ENCODE peak calls at places on chromosomes 16 and 17, in four cellular contexts. Y is NCI-H1930; S is stimulated activated CD8-positive, alpha-beta memory T cell treated with anti-CD3 and anti-CD28 coated beads, Interleukin-4, amount 100 ng/mL, for 1 hour; B is OCI-LY7. M is an unnamed sample.

GRCh38 chr17:49089094-49089493 is 43.5 kb upstream of the B4GALNT2 start:
- DNase-seq in Y (no peak), S (no peak), B (no peak), M (no peak)

GRCh38 chr17:35167666-35168065 is 20.0 kb downstream of the UNC45B start:
- DNase-seq in Y (no peak), S (no peak), B (no peak), M (no peak)

GRCh38 chr17:76131692-76132573 is 9.1 kb downstream of the FOXJ1 start:
- DNase-seq in Y (no peak), S (no peak), B (no peak), M (no peak)

GRCh38 chr17:61009619-61010018 is 332.0 kb downstream of the BCAS3 start:
- DNase-seq in Y (no peak), S (no peak), B (no peak), M (no peak)

GRCh38 chr16:85610059-85610445 is 3.1 kb upstream of the GSE1 start:
- DNase-seq in Y (no peak), S (no peak), B (no peak), M (no peak)

GRCh38 chr17:18055597-18055996 is 16.4 kb downstream of the GID4 start:
- DNase-seq in Y (no peak), S (no peak), B (no peak), M (no peak)

GRCh38 chr16:15898654-15899053 is 10.3 kb upstream of the CEP20 start:
- DNase-seq in Y (no peak), S (no peak), B (no peak), M (no peak)

GRCh38 chr17:489758-490329 is 137.2 kb upstream of the RPH3AL start:
- DNase-seq in Y (no peak), S (peak; percentile 48), B (peak; percentile 69), M (no peak)

GRCh38 chr17:63126607-63127006 is 160.6 kb downstream of the TANC2 start:
- DNase-seq in Y (no peak), S (no peak), B (no peak), M (no peak)

GRCh38 chr16:12557808-12558207 is 245.9 kb downstream of the CPPED1 start:
- DNase-seq in Y (no peak), S (no peak), B (peak; percentile 76), M (no peak)

GRCh38 chr17:64244165-64244564 is 18.9 kb downstream of the TEX2 start:
- DNase-seq in Y (no peak), S (no peak), B (no peak), M (no peak)

GRCh38 chr17:75995385-75995925 is 5.2 kb upstream of the CDK3 start:
- DNase-seq in Y (no peak), S (no peak), B (no peak), M (no peak)

GRCh38 chr16:69123894-69124293 is 8.5 kb downstream of the CHTF8 start:
- DNase-seq in Y (peak; percentile 23), S (peak; percentile 31), B (peak; percentile 77), M (peak; percentile 30)

GRCh38 chr17:53538129-53538617 is 284.6 kb upstream of the KIF2B start:
- DNase-seq in Y (no peak), S (no peak), B (no peak), M (no peak)

GRCh38 chr17:40070644-40070894 is 7.8 kb downstream of the THRA start:
- DNase-seq in Y (no peak), S (no peak), B (no peak), M (no peak)

GRCh38 chr16:70804729-70805169 is 3.8 kb upstream of the VAC14 start:
- DNase-seq in Y (no peak), S (no peak), B (no peak), M (no peak)

GRCh38 chr16:31460582-31461002 is 1.3 kb downstream of the ARMC5 start:
- DNase-seq in Y (no peak), S (no peak), B (peak; percentile 67), M (peak; percentile 4)

GRCh38 chr16:2809149-2809760 is 7.8 kb upstream of the PRSS21 start:
- DNase-seq in Y (no peak), S (no peak), B (no peak), M (no peak)

GRCh38 chr17:67503184-67503583 is 126.1 kb downstream of the PITPNC1 start:
- DNase-seq in Y (no peak), S (no peak), B (no peak), M (no peak)

GRCh38 chr16:873889-874288 is 73.4 kb upstream of the GNG13 start:
- DNase-seq in Y (no peak), S (no peak), B (no peak), M (no peak)

GRCh38 chr16:19681637-19682036 is 36.4 kb downstream of the KNOP1 start:
- DNase-seq in Y (no peak), S (no peak), B (no peak), M (no peak)

GRCh38 chr17:48499743-48500434 is 30.9 kb downstream of the HOXB1 start:
- DNase-seq in Y (no peak), S (no peak), B (no peak), M (no peak)

GRCh38 chr17:34727601-34728000 is 148.2 kb downstream of the TMEM132E start:
- DNase-seq in Y (no peak), S (no peak), B (no peak), M (no peak)

GRCh38 chr16:2910441-2910840 is 1.3 kb upstream of the FLYWCH1 start:
- DNase-seq in Y (no peak), S (no peak), B (no peak), M (no peak)

GRCh38 chr16:65054457-65054856 is 67.4 kb downstream of the CDH11 start:
- DNase-seq in Y (no peak), S (no peak), B (no peak), M (no peak)

GRCh38 chr17:65750678-65751077 is 189.2 kb upstream of the AXIN2 start:
- DNase-seq in Y (no peak), S (no peak), B (peak; percentile 1), M (no peak)

GRCh38 chr17:82384730-82385429 is 13.3 kb downstream of the UTS2R start:
- DNase-seq in Y (no peak), S (no peak), B (peak; percentile 31), M (peak; percentile 43)

GRCh38 chr17:36715951-36716350 is 114.6 kb downstream of the MRM1 start:
- DNase-seq in Y (no peak), S (no peak), B (no peak), M (no peak)

GRCh38 chr16:89154390-89155183 is 17.0 kb upstream of the CDH15 start:
- DNase-seq in Y (no peak), S (no peak), B (peak; percentile 20), M (no peak)

M was measured in NCI-H748 treated with DMSO at 0.1 percent for 48 hours.